ENCODE peak calls at places on chromosomes 11 and 22, in six cellular contexts. W is activated CD8-positive, alpha-beta memory T cell treated with anti-CD3 and anti-CD28 coated beads, Interleukin-2, amount 50 U/mL, for 48 hours; R is left colon; H is fibroblast of lung; Q is activated T-cell treated with anti-CD3 and anti-CD28 coated beads for 1 hour; T is GM04504. O is an unnamed sample.
A peak's percentile ranks its signal among the peaks of the same experiment; 100 is the strongest.

GRCh38 chr11:116683982-116684381 is 88.8 kb downstream of the BUD13 start:
- DNase-seq in Q (no peak), R (no peak), T (no peak), H (no peak), W (no peak), O (no peak)

GRCh38 chr22:17106785-17107546 is 14.2 kb downstream of the TMEM121B start:
- DNase-seq in Q (no peak), H (no peak), W (no peak), T (no peak), R (no peak), O (no peak)

GRCh38 chr11:94910779-94911178 is 62.6 kb downstream of the CWC15 start:
- DNase-seq in W (no peak), R (no peak), H (peak; percentile 69), T (peak; percentile 85), Q (no peak), O (no peak)

GRCh38 chr22:39933741-39934140 is 26.5 kb upstream of the TMA7B start:
- DNase-seq in W (no peak), R (no peak), H (no peak), Q (no peak), T (no peak), O (no peak)

GRCh38 chr22:40396882-40397281 is 26.5 kb downstream of the SGSM3 start:
- DNase-seq in T (no peak), W (no peak), H (peak; percentile 77), R (peak; percentile 81), Q (no peak), O (peak; percentile 83)

GRCh38 chr11:73017024-73017751 is 124.9 kb downstream of the FCHSD2 start:
- DNase-seq in H (no peak), T (no peak), R (no peak), Q (no peak), W (no peak), O (no peak)

GRCh38 chr11:2686360-2687222 is 13.2 kb downstream of the KCNQ1OT1 start:
- DNase-seq in W (no peak), R (no peak), H (no peak), Q (no peak), T (no peak), O (no peak)

GRCh38 chr22:26893034-26893710 is 235.8 kb downstream of the MIAT start:
- DNase-seq in H (peak; percentile 48), T (no peak), Q (no peak), R (no peak), W (no peak), O (no peak)

GRCh38 chr11:31699066-31699465 is 112.1 kb downstream of the PAX6 start:
- DNase-seq in W (no peak), R (no peak), H (no peak), Q (no peak), T (no peak), O (no peak)

GRCh38 chr11:47256374-47256773 is 1.4 kb upstream of the NR1H3 start:
- DNase-seq in Q (no peak), R (no peak), H (no peak), T (no peak), W (no peak), O (no peak)

GRCh38 chr11:122137081-122137793 is 21.2 kb upstream of the BLID start:
- DNase-seq in H (peak; percentile 97), Q (no peak), R (no peak), W (no peak), T (peak; percentile 68), O (no peak)

GRCh38 chr22:45429424-45429823 is 15.9 kb downstream of the RIBC2 start:
- DNase-seq in Q (no peak), H (no peak), T (no peak), W (no peak), R (no peak), O (no peak)